ENCODE peak calls at places on chromosomes 13 and 19, in nine cellular contexts. One of them, this sample, is unnamed.
A peak's percentile ranks its signal among the peaks of the same experiment; 100 is the strongest.

GRCh38 chr19:37095859-37096258 is 17.6 kb downstream of the ZNF420 start:
- DNase-seq in stimulated activated CD4-positive, alpha-beta T cell treated with anti-CD3 and anti-CD28 coated beads, Interleukin-15, amount 100 ng/mL, for 1 hour: no peak
- DNase-seq in fibroblast of mammary gland: no peak
- DNase-seq in neuronal stem cell: no peak
- DNase-seq in neural crest cell: no peak
- DNase-seq in T-helper 2 cell treated with Interferon-gamma antibody and Interleukin-4, amounts not matched to agents 5 μg/mL and 100 μg/mL, for 36 hours: no peak
- DNase-seq in dermis blood vessel endothelial cell: peak; percentile 2
- DNase-seq in uterus: no peak
- DNase-seq in SK-N-DZ: no peak
- DNase-seq in this sample: no peak

GRCh38 chr13:49454388-49455015 is 10.4 kb downstream of the SETDB2 start:
- DNase-seq in stimulated activated CD4-positive, alpha-beta T cell treated with anti-CD3 and anti-CD28 coated beads, Interleukin-15, amount 100 ng/mL, for 1 hour: no peak
- DNase-seq in fibroblast of mammary gland: peak; percentile 55
- DNase-seq in neuronal stem cell: no peak
- DNase-seq in neural crest cell: no peak
- DNase-seq in T-helper 2 cell treated with Interferon-gamma antibody and Interleukin-4, amounts not matched to agents 5 μg/mL and 100 μg/mL, for 36 hours: no peak
- DNase-seq in dermis blood vessel endothelial cell: no peak
- DNase-seq in uterus: no peak
- DNase-seq in SK-N-DZ: no peak
- DNase-seq in this sample: no peak

GRCh38 chr13:103517066-103517767 is 451.0 kb upstream of the SLC10A2 start:
- DNase-seq in stimulated activated CD4-positive, alpha-beta T cell treated with anti-CD3 and anti-CD28 coated beads, Interleukin-15, amount 100 ng/mL, for 1 hour: no peak
- DNase-seq in fibroblast of mammary gland: no peak
- DNase-seq in neuronal stem cell: no peak
- DNase-seq in neural crest cell: no peak
- DNase-seq in T-helper 2 cell treated with Interferon-gamma antibody and Interleukin-4, amounts not matched to agents 5 μg/mL and 100 μg/mL, for 36 hours: no peak
- DNase-seq in dermis blood vessel endothelial cell: no peak
- DNase-seq in uterus: no peak
- DNase-seq in SK-N-DZ: no peak
- DNase-seq in this sample: no peak

GRCh38 chr19:41298327-41298964 is 11.5 kb upstream of the CCDC97 start:
- DNase-seq in stimulated activated CD4-positive, alpha-beta T cell treated with anti-CD3 and anti-CD28 coated beads, Interleukin-15, amount 100 ng/mL, for 1 hour: no peak
- DNase-seq in fibroblast of mammary gland: peak; percentile 77
- DNase-seq in neuronal stem cell: no peak
- DNase-seq in neural crest cell: no peak
- DNase-seq in T-helper 2 cell treated with Interferon-gamma antibody and Interleukin-4, amounts not matched to agents 5 μg/mL and 100 μg/mL, for 36 hours: no peak
- DNase-seq in dermis blood vessel endothelial cell: peak; percentile 68
- DNase-seq in uterus: no peak
- DNase-seq in SK-N-DZ: no peak
- DNase-seq in this sample: peak; percentile 89

GRCh38 chr19:17328517-17329060 is 6.1 kb downstream of the ANO8 start:
- DNase-seq in stimulated activated CD4-positive, alpha-beta T cell treated with anti-CD3 and anti-CD28 coated beads, Interleukin-15, amount 100 ng/mL, for 1 hour: peak; percentile 24
- DNase-seq in fibroblast of mammary gland: no peak
- DNase-seq in neuronal stem cell: no peak
- DNase-seq in neural crest cell: no peak
- DNase-seq in T-helper 2 cell treated with Interferon-gamma antibody and Interleukin-4, amounts not matched to agents 5 μg/mL and 100 μg/mL, for 36 hours: no peak
- DNase-seq in dermis blood vessel endothelial cell: no peak
- DNase-seq in uterus: no peak
- DNase-seq in SK-N-DZ: no peak
- DNase-seq in this sample: no peak

GRCh38 chr19:475360-475759 is 14.5 kb upstream of the SHC2 start:
- DNase-seq in stimulated activated CD4-positive, alpha-beta T cell treated with anti-CD3 and anti-CD28 coated beads, Interleukin-15, amount 100 ng/mL, for 1 hour: no peak
- DNase-seq in fibroblast of mammary gland: no peak
- DNase-seq in neuronal stem cell: no peak
- DNase-seq in neural crest cell: no peak
- DNase-seq in T-helper 2 cell treated with Interferon-gamma antibody and Interleukin-4, amounts not matched to agents 5 μg/mL and 100 μg/mL, for 36 hours: no peak
- DNase-seq in dermis blood vessel endothelial cell: no peak
- DNase-seq in uterus: no peak
- DNase-seq in SK-N-DZ: no peak
- DNase-seq in this sample: no peak

GRCh38 chr13:97192166-97192565 is 30.0 kb upstream of the MBNL2 start:
- DNase-seq in stimulated activated CD4-positive, alpha-beta T cell treated with anti-CD3 and anti-CD28 coated beads, Interleukin-15, amount 100 ng/mL, for 1 hour: no peak
- DNase-seq in fibroblast of mammary gland: no peak
- DNase-seq in neuronal stem cell: no peak
- DNase-seq in neural crest cell: no peak
- DNase-seq in T-helper 2 cell treated with Interferon-gamma antibody and Interleukin-4, amounts not matched to agents 5 μg/mL and 100 μg/mL, for 36 hours: no peak
- DNase-seq in dermis blood vessel endothelial cell: no peak
- DNase-seq in uterus: no peak
- DNase-seq in SK-N-DZ: peak; percentile 27
- DNase-seq in this sample: no peak

GRCh38 chr19:15252398-15253018 is 20.3 kb upstream of the EPHX3 start:
- DNase-seq in stimulated activated CD4-positive, alpha-beta T cell treated with anti-CD3 and anti-CD28 coated beads, Interleukin-15, amount 100 ng/mL, for 1 hour: no peak
- DNase-seq in fibroblast of mammary gland: peak; percentile 68
- DNase-seq in neuronal stem cell: no peak
- DNase-seq in neural crest cell: peak; percentile 26
- DNase-seq in T-helper 2 cell treated with Interferon-gamma antibody and Interleukin-4, amounts not matched to agents 5 μg/mL and 100 μg/mL, for 36 hours: no peak
- DNase-seq in dermis blood vessel endothelial cell: peak; percentile 44
- DNase-seq in uterus: no peak
- DNase-seq in SK-N-DZ: no peak
- DNase-seq in this sample: no peak

GRCh38 chr13:65236841-65237418 is 1993.2 kb downstream of the PCDH9 start:
- DNase-seq in stimulated activated CD4-positive, alpha-beta T cell treated with anti-CD3 and anti-CD28 coated beads, Interleukin-15, amount 100 ng/mL, for 1 hour: no peak
- DNase-seq in fibroblast of mammary gland: no peak
- DNase-seq in neuronal stem cell: no peak
- DNase-seq in neural crest cell: no peak
- DNase-seq in T-helper 2 cell treated with Interferon-gamma antibody and Interleukin-4, amounts not matched to agents 5 μg/mL and 100 μg/mL, for 36 hours: no peak
- DNase-seq in dermis blood vessel endothelial cell: no peak
- DNase-seq in uterus: no peak
- DNase-seq in SK-N-DZ: no peak
- DNase-seq in this sample: no peak

GRCh38 chr13:96025283-96025682 is 27.9 kb downstream of the UGGT2 start:
- DNase-seq in stimulated activated CD4-positive, alpha-beta T cell treated with anti-CD3 and anti-CD28 coated beads, Interleukin-15, amount 100 ng/mL, for 1 hour: no peak
- DNase-seq in fibroblast of mammary gland: peak; percentile 29
- DNase-seq in neuronal stem cell: no peak
- DNase-seq in neural crest cell: no peak
- DNase-seq in T-helper 2 cell treated with Interferon-gamma antibody and Interleukin-4, amounts not matched to agents 5 μg/mL and 100 μg/mL, for 36 hours: no peak
- DNase-seq in dermis blood vessel endothelial cell: peak; percentile 73
- DNase-seq in uterus: no peak
- DNase-seq in SK-N-DZ: no peak
- DNase-seq in this sample: no peak

GRCh38 chr13:42753697-42754096 is 27.7 kb upstream of the FAM216B start:
- DNase-seq in stimulated activated CD4-positive, alpha-beta T cell treated with anti-CD3 and anti-CD28 coated beads, Interleukin-15, amount 100 ng/mL, for 1 hour: no peak
- DNase-seq in fibroblast of mammary gland: peak; percentile 65
- DNase-seq in neuronal stem cell: no peak
- DNase-seq in neural crest cell: no peak
- DNase-seq in T-helper 2 cell treated with Interferon-gamma antibody and Interleukin-4, amounts not matched to agents 5 μg/mL and 100 μg/mL, for 36 hours: no peak
- DNase-seq in dermis blood vessel endothelial cell: no peak
- DNase-seq in uterus: no peak
- DNase-seq in SK-N-DZ: peak; percentile 14
- DNase-seq in this sample: no peak

GRCh38 chr13:73492811-73493210 is 434.0 kb downstream of the KLF5 start:
- DNase-seq in stimulated activated CD4-positive, alpha-beta T cell treated with anti-CD3 and anti-CD28 coated beads, Interleukin-15, amount 100 ng/mL, for 1 hour: no peak
- DNase-seq in fibroblast of mammary gland: no peak
- DNase-seq in neuronal stem cell: no peak
- DNase-seq in neural crest cell: no peak
- DNase-seq in T-helper 2 cell treated with Interferon-gamma antibody and Interleukin-4, amounts not matched to agents 5 μg/mL and 100 μg/mL, for 36 hours: no peak
- DNase-seq in dermis blood vessel endothelial cell: no peak
- DNase-seq in uterus: no peak
- DNase-seq in SK-N-DZ: no peak
- DNase-seq in this sample: no peak